ENCODE peak calls at places on chromosomes 13 and 19, in four cellular contexts. J is dorsolateral prefrontal cortex, G is HL-60, R is myocyte. P is an unnamed sample.
A peak's percentile ranks its signal among the peaks of the same experiment; 100 is the strongest.

GRCh38 chr19:2722541-2723344 is 1.6 kb upstream of the DIRAS1 start:
- DNase-seq in G (peak; percentile 57), R (peak; percentile 91), J (peak; percentile 74), P (peak; percentile 54)

GRCh38 chr13:25881946-25882574 is 169.8 kb downstream of the SHISA2 start:
- DNase-seq in G (no peak), R (peak; percentile 47), J (no peak), P (peak; percentile 82)

GRCh38 chr19:5718579-5719273 is 1.2 kb downstream of the LONP1 start:
- DNase-seq in R (peak; percentile 43), J (no peak), G (peak; percentile 81), P (peak; percentile 89)

GRCh38 chr13:84962141-84962750 is 837.0 kb downstream of the SLITRK6 start:
- DNase-seq in G (no peak), J (no peak), R (no peak), P (no peak)

GRCh38 chr19:7942981-7943443 is 454 bp downstream of the TIMM44 start:
- DNase-seq in R (peak; percentile 7), J (no peak), G (no peak), P (peak; percentile 5)

GRCh38 chr13:59531571-59532091 is 632.1 kb downstream of the DIAPH3 start:
- DNase-seq in J (peak; percentile 74), R (peak; percentile 83), G (no peak), P (peak; percentile 90)

GRCh38 chr19:31139871-31140505 is 209.2 kb downstream of the TSHZ3 start:
- DNase-seq in G (no peak), J (no peak), R (peak; percentile 65), P (peak; percentile 87)

GRCh38 chr19:1046836-1047695 is 7.2 kb downstream of the ABCA7 start:
- DNase-seq in G (no peak), R (no peak), J (no peak), P (no peak)

GRCh38 chr13:101579291-101579802 is 126.9 kb downstream of the ITGBL1 start:
- DNase-seq in G (no peak), J (peak; percentile 25), R (peak; percentile 22), P (peak; percentile 71)

GRCh38 chr13:76538004-76538403 is 348.2 kb downstream of the KCTD12 start:
- DNase-seq in R (no peak), G (no peak), J (no peak), P (no peak)

GRCh38 chr13:112711528-112712265 is 21.9 kb downstream of the ATP11A start:
- DNase-seq in G (no peak), R (peak; percentile 95), J (peak; percentile 64), P (peak; percentile 90)

GRCh38 chr19:7670150-7670784 is 1.4 kb downstream of the RETN start:
- DNase-seq in R (no peak), J (peak; percentile 79), G (no peak), P (no peak)

GRCh38 chr13:78603240-78603947 is at the start of gene POU4F1:
- DNase-seq in R (peak; percentile 78), J (no peak), G (peak; percentile 64), P (no peak)

GRCh38 chr13:38223093-38223492 is 126.6 kb upstream of the UFM1 start:
- DNase-seq in R (peak; percentile 49), J (no peak), G (no peak), P (peak; percentile 36)

GRCh38 chr19:7063764-7064418 is 5.4 kb upstream of the MBD3L3 start:
- DNase-seq in R (no peak), G (no peak), J (no peak), P (no peak)

GRCh38 chr13:103884139-103884723 is 818.0 kb upstream of the SLC10A2 start:
- DNase-seq in J (no peak), R (no peak), G (no peak), P (no peak)

GRCh38 chr13:39509616-39510015 is 93.4 kb downstream of the LHFPL6 start:
- DNase-seq in G (no peak), J (no peak), R (no peak), P (no peak)

GRCh38 chr19:53903055-53903680 is 5.9 kb upstream of the CACNG7 start:
- DNase-seq in J (no peak), R (peak; percentile 55), G (no peak), P (peak; percentile 37)

GRCh38 chr13:114226088-114226487 is 8.6 kb upstream of the CDC16 start:
- DNase-seq in R (no peak), J (no peak), G (no peak), P (no peak)

GRCh38 chr19:46732966-46733692 is 12.7 kb upstream of the FKRP start:
- DNase-seq in R (no peak), J (peak; percentile 36), G (no peak), P (peak; percentile 71)

GRCh38 chr19:1250374-1251232 is 2.2 kb downstream of the MIDN start:
- DNase-seq in G (peak; percentile 71), R (peak; percentile 73), J (peak; percentile 65), P (peak; percentile 75)

GRCh38 chr13:47281981-47282380 is 385.1 kb upstream of the HTR2A start:
- DNase-seq in R (no peak), J (no peak), G (no peak), P (no peak)

GRCh38 chr19:3361384-3362216 is 4.8 kb upstream of the NFIC start:
- DNase-seq in R (no peak), J (no peak), G (no peak), P (no peak)

GRCh38 chr13:47903836-47904235 is 97.2 kb downstream of the SUCLA2 start:
- DNase-seq in G (no peak), R (no peak), J (no peak), P (peak; percentile 48)

GRCh38 chr13:105518086-105518485 is 1017.4 kb downstream of the EFNB2 start:
- DNase-seq in J (no peak), G (no peak), R (no peak), P (peak; percentile 64)

GRCh38 chr19:53365899-53366493 is 491 bp downstream of the ZNF525 start:
- DNase-seq in G (no peak), R (peak; percentile 13), J (peak; percentile 11), P (no peak)

GRCh38 chr13:35808846-35809245 is 322.3 kb downstream of the DCLK1 start:
- DNase-seq in R (no peak), G (no peak), J (no peak), P (no peak)

GRCh38 chr13:34217343-34218094 is 399.6 kb downstream of the RFC3 start:
- DNase-seq in G (no peak), R (no peak), J (peak; percentile 20), P (no peak)

GRCh38 chr19:31675187-31675913 is 326.1 kb upstream of the TSHZ3 start:
- DNase-seq in R (peak; percentile 59), G (no peak), J (no peak), P (peak; percentile 73)

GRCh38 chr19:39413903-39414608 is 1.6 kb downstream of the PLEKHG2 start:
- DNase-seq in R (peak; percentile 47), G (no peak), J (no peak), P (no peak)

GRCh38 chr13:99843872-99844271 is 127.7 kb downstream of the ZIC5 start:
- DNase-seq in R (no peak), J (no peak), G (no peak), P (no peak)

GRCh38 chr13:20102776-20103175 is 58.1 kb downstream of the GJA3 start:
- DNase-seq in J (peak; percentile 33), R (no peak), G (no peak), P (no peak)

GRCh38 chr19:45638930-45639729 is at the start of gene EML2:
- DNase-seq in J (no peak), G (no peak), R (peak; percentile 52), P (peak; percentile 28)

GRCh38 chr19:8731428-8732169 is 10.2 kb downstream of the OR2Z1 start:
- DNase-seq in R (no peak), G (no peak), J (no peak), P (no peak)